ENCODE peak calls at places on chromosomes 11 and 22, in nine cellular contexts. C is A549, E is coronary artery, X is astrocyte of the cerebellum, O is fibroblast of the aortic adventitia, D is upper lobe of right lung, Z is uterus, P is fibroblast of lung, A is fibroblast of mammary gland. N is an unnamed sample.

GRCh38 chr11:20739004-20739612 is 69.7 kb downstream of the NELL1 start:
- DNase-seq in E (no peak), P (no peak), Z (no peak), O (no peak), X (no peak), C (no peak), A (no peak), D (no peak), N (no peak)

GRCh38 chr11:78209478-78209877 is 20.8 kb downstream of the USP35 start:
- DNase-seq in P (no peak), D (no peak), X (no peak), C (no peak), A (no peak), Z (no peak), E (no peak), O (no peak), N (no peak)

GRCh38 chr11:64093233-64094039 is 57.7 kb downstream of the FLRT1 start:
- DNase-seq in A (no peak), O (no peak), D (no peak), X (no peak), Z (no peak), C (no peak), P (no peak), E (no peak), N (no peak)

GRCh38 chr11:132080121-132080520 is 709.7 kb downstream of the NTM start:
- DNase-seq in P (no peak), X (no peak), E (no peak), Z (no peak), O (no peak), C (no peak), D (no peak), A (no peak), N (no peak)

GRCh38 chr22:46791201-46791731 is 28.8 kb downstream of the TBC1D22A start:
- DNase-seq in P (peak), D (no peak), C (no peak), E (no peak), X (no peak), A (peak), O (peak), Z (peak), N (no peak)

GRCh38 chr11:112248216-112248615 is 12.4 kb downstream of the PLET1 start:
- DNase-seq in Z (no peak), O (peak), E (no peak), C (no peak), D (no peak), A (peak), X (peak), P (peak), N (no peak)

GRCh38 chr11:41784513-41785335 is 325.3 kb upstream of the LRRC4C start:
- DNase-seq in A (no peak), P (peak), E (no peak), Z (no peak), D (no peak), X (no peak), C (peak), O (no peak), N (no peak)

GRCh38 chr22:30906411-30906810 is 62.2 kb downstream of the MORC2 start:
- DNase-seq in D (peak), X (no peak), E (no peak), C (no peak), Z (no peak), A (no peak), O (no peak), P (no peak), N (no peak)

GRCh38 chr22:23684561-23685031 is 6.2 kb upstream of the RGL4 start:
- DNase-seq in X (no peak), C (no peak), O (peak), E (no peak), A (peak), D (no peak), P (peak), Z (no peak), N (no peak)

GRCh38 chr11:106031210-106031845 is 9.3 kb upstream of the MSANTD4 start:
- DNase-seq in A (peak), P (peak), O (no peak), D (no peak), E (no peak), X (no peak), C (no peak), Z (no peak), N (peak)

GRCh38 chr22:37763652-37764051 is 44.1 kb upstream of the GCAT start:
- DNase-seq in A (no peak), Z (no peak), O (no peak), E (no peak), X (no peak), D (no peak), P (no peak), C (no peak), N (no peak)

GRCh38 chr11:22331771-22332170 is 6.4 kb upstream of the SLC17A6 start:
- DNase-seq in O (no peak), A (no peak), P (no peak), E (no peak), Z (no peak), C (no peak), X (no peak), D (no peak), N (no peak)

GRCh38 chr11:80651004-80651403 is 1210.2 kb upstream of the TENM4 start:
- DNase-seq in X (no peak), P (no peak), E (no peak), D (no peak), Z (no peak), O (no peak), A (no peak), C (no peak), N (no peak)

GRCh38 chr11:486189-486588 is 20.9 kb downstream of the RNH1 start:
- DNase-seq in A (no peak), Z (no peak), E (no peak), X (no peak), D (no peak), O (no peak), C (no peak), P (no peak), N (no peak)

GRCh38 chr11:112995423-112996084 is 34.3 kb downstream of the NCAM1 start:
- DNase-seq in O (no peak), E (no peak), X (no peak), C (no peak), D (no peak), Z (no peak), A (no peak), P (no peak), N (no peak)

GRCh38 chr11:15178214-15178613 is 63.5 kb downstream of the INSC start:
- DNase-seq in A (no peak), O (no peak), Z (no peak), X (no peak), P (no peak), D (no peak), C (no peak), E (no peak), N (no peak)

GRCh38 chr11:120137611-120138521 is at the start of gene TRIM29:
- DNase-seq in E (peak), P (no peak), D (peak), Z (no peak), X (no peak), O (no peak), C (no peak), A (no peak), N (no peak)

GRCh38 chr22:36081023-36081431 is 52.4 kb upstream of the RBFOX2 start:
- DNase-seq in D (no peak), X (peak), Z (peak), A (peak), C (no peak), O (peak), P (peak), E (no peak), N (peak)

GRCh38 chr11:126262216-126262615 is 6.5 kb downstream of the SRPRA start:
- DNase-seq in D (no peak), E (no peak), O (no peak), X (no peak), Z (no peak), C (no peak), P (no peak), A (no peak), N (no peak)

GRCh38 chr11:15484398-15484797 is 369.7 kb downstream of the INSC start:
- DNase-seq in C (no peak), E (no peak), O (no peak), Z (no peak), P (no peak), D (no peak), X (no peak), A (no peak), N (no peak)

GRCh38 chr11:60775420-60775961 is 9.6 kb upstream of the MS4A10 start:
- DNase-seq in O (peak), Z (peak), C (peak), D (peak), E (peak), X (peak), P (peak), A (peak), N (peak)

GRCh38 chr22:39241632-39242388 is 3.0 kb downstream of the PDGFB start:
- DNase-seq in Z (no peak), C (no peak), O (no peak), E (no peak), P (no peak), A (no peak), X (no peak), D (no peak), N (no peak)

GRCh38 chr11:114296190-114296978 is at the start of gene NNMT:
- DNase-seq in E (peak), P (peak), A (peak), D (peak), X (peak), Z (peak), C (peak), O (peak), N (peak)

GRCh38 chr11:130181295-130182272 is 22.0 kb downstream of the ST14 start:
- DNase-seq in X (no peak), D (no peak), Z (no peak), A (peak), P (peak), C (peak), E (no peak), O (peak), N (no peak)

GRCh38 chr22:32991353-32992115 is 66.6 kb downstream of the SYN3 start:
- DNase-seq in X (no peak), P (peak), O (peak), Z (no peak), A (peak), C (no peak), E (no peak), D (peak), N (no peak)

GRCh38 chr11:46060013-46060412 is 61.2 kb downstream of the PHF21A start:
- DNase-seq in O (no peak), C (no peak), E (no peak), A (no peak), Z (no peak), D (no peak), X (no peak), P (no peak), N (no peak)

GRCh38 chr22:31488988-31489617 is 539 bp downstream of the EIF4ENIF1 start:
- DNase-seq in C (peak), O (peak), P (peak), E (peak), X (no peak), D (peak), A (no peak), Z (peak), N (no peak)

GRCh38 chr11:36292311-36292722 is 3.1 kb upstream of the COMMD9 start:
- DNase-seq in C (peak), P (peak), O (peak), D (no peak), X (no peak), A (peak), E (no peak), Z (no peak), N (no peak)

GRCh38 chr11:75338516-75339218 is 12.8 kb downstream of the ARRB1 start:
- DNase-seq in A (peak), X (no peak), E (peak), C (no peak), D (no peak), P (peak), O (peak), Z (no peak), N (no peak)

GRCh38 chr11:64810271-64810890 is at the start of gene MEN1:
- DNase-seq in Z (peak), O (peak), P (peak), X (peak), A (peak), C (peak), D (peak), E (peak), N (peak)

GRCh38 chr22:40213478-40213877 is 35.8 kb downstream of the TNRC6B start:
- DNase-seq in A (no peak), Z (no peak), D (no peak), C (no peak), O (no peak), X (no peak), P (no peak), E (peak), N (no peak)

GRCh38 chr22:22520020-22520656 is at the start of gene ZNF280A:
- DNase-seq in A (peak), E (no peak), O (peak), C (peak), X (no peak), Z (no peak), P (no peak), D (no peak), N (no peak)
- TF ChIP-seq CTCF in A (peak), E (no peak), O (peak), C (no peak), X (no peak), Z (no peak), P (no peak), D (no peak), N (no peak)

GRCh38 chr11:128830836-128831780 is 36.0 kb downstream of the KCNJ1 start:
- DNase-seq in X (peak), P (peak), E (peak), O (peak), C (peak), A (peak), D (peak), Z (peak), N (peak)
- H3K4me3 ChIP-seq in X (no peak), P (no peak), E (peak), O (no peak), C (no peak), A (no peak), D (peak), Z (no peak), N (no peak)

DNA sequence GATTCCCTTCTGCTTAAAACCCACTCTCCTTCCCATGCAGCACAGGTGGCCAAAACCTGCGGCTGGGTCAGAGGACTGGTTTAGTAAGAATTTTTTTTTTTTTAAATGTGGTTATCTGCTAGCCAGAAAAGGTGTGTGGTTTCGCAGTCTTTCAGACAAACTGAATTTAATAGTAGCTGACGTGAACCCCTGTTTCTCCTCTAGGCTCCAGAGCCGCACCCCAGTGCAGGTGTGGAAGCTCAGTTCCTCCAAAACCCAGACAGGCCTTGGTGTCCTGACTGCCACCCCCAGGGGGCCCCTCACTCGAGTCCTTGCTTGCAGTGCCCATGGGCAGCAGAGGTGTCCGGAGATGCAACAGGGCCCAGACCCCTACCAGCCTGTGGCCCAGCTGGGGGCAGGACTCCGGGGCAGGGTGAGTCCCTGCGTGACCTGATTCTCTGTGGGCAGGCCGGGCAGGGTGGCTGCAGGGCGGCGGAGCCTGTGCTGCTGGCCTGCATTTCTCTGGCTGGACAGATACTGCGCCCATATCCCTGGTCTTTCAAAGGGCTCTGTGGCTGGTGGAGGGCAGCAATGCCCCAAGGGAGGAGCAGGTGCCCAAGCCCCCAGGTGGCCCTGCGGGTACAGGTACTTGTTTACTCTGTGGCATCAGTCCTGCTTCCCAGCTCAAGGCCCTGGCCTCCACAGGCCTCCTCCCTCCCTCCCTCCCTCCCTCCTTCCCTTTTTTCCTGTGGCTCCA is 15.2 kb downstream of the KCNQ1 start:
- DNase-seq in E (peak), P (no peak), O (no peak), X (no peak), A (no peak), D (peak), Z (no peak), C (no peak), N (no peak)
- TF ChIP-seq CTCF in E (no peak), P (no peak), O (no peak), X (no peak), A (no peak), D (no peak), Z (no peak), C (no peak), N (no peak)

GRCh38 chr11:44930588-44931302 is 19.9 kb downstream of the TP53I11 start:
- DNase-seq in P (no peak), O (no peak), D (no peak), C (no peak), Z (no peak), E (no peak), X (no peak), A (no peak), N (no peak)
- H3K4me3 ChIP-seq in P (no peak), O (no peak), D (no peak), C (no peak), Z (no peak), E (no peak), X (no peak), A (no peak), N (no peak)

GRCh38 chr22:28711820-28712777 is 29.5 kb downstream of the CHEK2 start:
- DNase-seq in D (no peak), E (no peak), C (peak), Z (peak), X (peak), P (peak), O (peak), A (peak), N (peak)
- TF ChIP-seq CTCF in D (no peak), E (no peak), C (no peak), Z (no peak), X (no peak), P (peak), O (peak), A (peak), N (peak)

GRCh38 chr22:43829904-43830851 is 18.1 kb upstream of the EFCAB6 start:
- DNase-seq in E (peak), Z (no peak), C (no peak), D (peak), P (peak), X (peak), O (peak), A (peak), N (no peak)
- H3K4me3 ChIP-seq in E (peak), Z (no peak), C (no peak), D (no peak), P (no peak), X (no peak), O (no peak), A (no peak), N (no peak)

GRCh38 chr22:26172389-26172990 is 3.2 kb downstream of the SEZ6L start:
- DNase-seq in E (no peak), C (peak), X (no peak), A (peak), P (peak), Z (no peak), D (no peak), O (peak), N (peak)
- TF ChIP-seq CTCF in E (peak), C (peak), X (peak), A (peak), P (peak), Z (no peak), D (peak), O (peak), N (peak)

GRCh38 chr11:9130297-9130696 is 38.9 kb upstream of the SCUBE2 start:
- DNase-seq in C (no peak), P (no peak), Z (no peak), A (no peak), X (no peak), D (no peak), E (no peak), O (no peak), N (no peak)
- H3K4me3 ChIP-seq in C (no peak), P (no peak), Z (no peak), A (no peak), X (no peak), D (no peak), E (no peak), O (no peak), N (no peak)

GRCh38 chr11:118524356-118524755 is 2.9 kb upstream of the TTC36 start:
- DNase-seq in E (no peak), O (no peak), D (no peak), C (no peak), A (no peak), X (no peak), Z (no peak), P (no peak), N (no peak)
- TF ChIP-seq CTCF in E (no peak), O (no peak), D (no peak), C (no peak), A (no peak), X (no peak), Z (no peak), P (no peak), N (no peak)

GRCh38 chr11:123942413-123942812 is 1.2 kb downstream of the OR6T1 start:
- DNase-seq in E (no peak), A (no peak), X (no peak), O (no peak), Z (no peak), C (no peak), P (no peak), D (no peak), N (no peak)

GRCh38 chr11:123943738-123944137 is at the start of gene OR6T1:
- DNase-seq in X (no peak), A (no peak), O (no peak), D (no peak), E (no peak), C (no peak), Z (no peak), P (no peak), N (no peak)

GRCh38 chr11:123939317-123939716 is at the start of gene OR4D5:
- DNase-seq in C (no peak), D (no peak), A (no peak), Z (no peak), P (no peak), O (no peak), X (no peak), E (no peak), N (no peak)

DNA sequence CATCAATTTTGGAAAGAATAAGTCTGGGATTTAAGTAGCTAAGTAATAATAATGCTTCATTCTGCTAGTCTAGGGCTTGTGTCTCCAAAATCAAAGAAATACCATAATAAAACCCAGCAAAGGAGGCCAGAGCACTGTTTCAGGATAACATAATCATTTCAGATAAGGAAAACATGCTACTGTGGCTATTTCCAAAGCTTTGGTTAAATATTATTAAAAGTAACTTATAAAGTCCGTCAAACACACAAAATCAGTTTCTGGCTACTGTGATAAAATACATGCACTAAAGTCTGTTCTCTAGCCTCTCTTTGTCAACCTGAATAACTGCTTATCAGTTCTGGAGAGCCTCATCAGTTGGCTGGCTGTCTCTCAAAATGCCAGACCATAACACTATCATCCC is 1.5 kb upstream of the OR6T1 start:
- DNase-seq in C (no peak), X (no peak), E (no peak), A (no peak), Z (no peak), D (no peak), P (no peak), O (no peak), N (no peak)
- H3K4me3 ChIP-seq in C (no peak), X (no peak), E (no peak), A (no peak), Z (no peak), D (no peak), P (no peak), O (no peak), N (no peak)

N was measured in epithelial cell of proximal tubule.